ENCODE peak calls at places on chromosomes 5 and 9, in ten cellular contexts. P is naive thymus-derived CD8-positive, alpha-beta T cell; B is posterior vena cava; I is AG20443; C is ACHN; V is NCI-H460; M is AG09319; J is head of caudate nucleus; N is iPS-NIHi11; Q is hepatocyte. O is an unnamed sample.

GRCh38 chr9:114396558-114397218 is 8.9 kb upstream of the AKNA start:
- DNase-seq in P (no peak), B (no peak), I (peak; percentile 60), C (peak; percentile 35), V (peak; percentile 88), M (peak; percentile 94), J (peak; percentile 48), N (no peak), Q (peak; percentile 76), O (no peak)

GRCh38 chr5:14443665-14444064 is 137.9 kb upstream of the OTULINL start:
- DNase-seq in P (no peak), B (no peak), I (no peak), C (no peak), V (no peak), M (no peak), J (no peak), N (no peak), Q (no peak), O (no peak)

GRCh38 chr5:1787472-1788047 is 12.1 kb downstream of the MRPL36 start:
- DNase-seq in P (no peak), B (peak; percentile 60), I (no peak), C (no peak), V (no peak), M (no peak), J (no peak), N (no peak), Q (no peak), O (no peak)

GRCh38 chr5:178284095-178284675 is 51.6 kb upstream of the PHYKPL start:
- DNase-seq in P (no peak), B (no peak), I (no peak), C (peak; percentile 29), V (no peak), M (no peak), J (no peak), N (no peak), Q (no peak), O (no peak)

GRCh38 chr5:81233080-81233634 is at the start of gene CKMT2:
- DNase-seq in P (no peak), B (peak; percentile 92), I (peak; percentile 79), C (no peak), V (no peak), M (no peak), J (peak; percentile 73), N (peak; percentile 92), Q (peak; percentile 81), O (no peak)

GRCh38 chr9:26975728-26976707 is 19.8 kb downstream of the IFT74 start:
- DNase-seq in P (no peak), B (no peak), I (peak; percentile 48), C (peak; percentile 71), V (peak; percentile 56), M (no peak), J (peak; percentile 52), N (no peak), Q (peak; percentile 85), O (no peak)

GRCh38 chr5:15798006-15798405 is 298.0 kb downstream of the FBXL7 start:
- DNase-seq in P (no peak), B (no peak), I (no peak), C (no peak), V (no peak), M (no peak), J (no peak), N (no peak), Q (no peak), O (peak; percentile 40)

GRCh38 chr5:129593525-129593924 is 133.4 kb downstream of the ADAMTS19 start:
- DNase-seq in P (no peak), B (no peak), I (no peak), C (no peak), V (no peak), M (no peak), J (no peak), N (no peak), Q (no peak), O (no peak)

GRCh38 chr9:86676426-86676825 is 270.9 kb downstream of the GAS1 start:
- DNase-seq in P (no peak), B (no peak), I (no peak), C (no peak), V (no peak), M (no peak), J (no peak), N (no peak), Q (no peak), O (no peak)

GRCh38 chr5:16461782-16462181 is 3.8 kb downstream of the ZNF622 start:
- DNase-seq in P (no peak), B (no peak), I (peak; percentile 69), C (peak; percentile 63), V (no peak), M (peak; percentile 49), J (no peak), N (no peak), Q (no peak), O (no peak)

GRCh38 chr9:818958-819357 is 22.5 kb upstream of the DMRT1 start:
- DNase-seq in P (no peak), B (no peak), I (no peak), C (no peak), V (no peak), M (no peak), J (no peak), N (no peak), Q (no peak), O (no peak)

GRCh38 chr5:51201024-51201423 is 182.2 kb upstream of the ISL1 start:
- DNase-seq in P (no peak), B (no peak), I (no peak), C (no peak), V (no peak), M (no peak), J (no peak), N (no peak), Q (no peak), O (no peak)

GRCh38 chr5:179914032-179914755 is 6.5 kb upstream of the TBC1D9B start:
- DNase-seq in P (no peak), B (peak; percentile 24), I (peak; percentile 73), C (no peak), V (peak; percentile 48), M (no peak), J (no peak), N (no peak), Q (no peak), O (no peak)

GRCh38 chr5:126358525-126358924 is 64.7 kb upstream of the GRAMD2B start:
- DNase-seq in P (no peak), B (no peak), I (peak; percentile 24), C (no peak), V (no peak), M (no peak), J (no peak), N (no peak), Q (no peak), O (no peak)

GRCh38 chr9:92179286-92180002 is 64.2 kb upstream of the SPTLC1 start:
- DNase-seq in P (no peak), B (no peak), I (no peak), C (no peak), V (no peak), M (no peak), J (no peak), N (no peak), Q (no peak), O (no peak)

GRCh38 chr5:23208959-23209431 is 298.4 kb upstream of the PRDM9 start:
- DNase-seq in P (no peak), B (no peak), I (peak; percentile 7), C (peak; percentile 68), V (peak; percentile 41), M (no peak), J (peak; percentile 58), N (peak; percentile 72), Q (peak; percentile 86), O (no peak)

GRCh38 chr5:178126556-178126955 is 4.3 kb upstream of the RMND5B start:
- DNase-seq in P (no peak), B (no peak), I (no peak), C (no peak), V (no peak), M (no peak), J (no peak), N (peak; percentile 43), Q (no peak), O (no peak)

GRCh38 chr5:135457424-135458071 is 5.4 kb upstream of the TIFAB start:
- DNase-seq in P (peak; percentile 22), B (peak; percentile 87), I (peak; percentile 77), C (peak; percentile 50), V (peak; percentile 65), M (no peak), J (peak; percentile 83), N (peak; percentile 86), Q (peak; percentile 77), O (no peak)

GRCh38 chr5:1732238-1732880 is 67.3 kb downstream of the MRPL36 start:
- DNase-seq in P (no peak), B (peak; percentile 50), I (no peak), C (no peak), V (no peak), M (no peak), J (peak; percentile 39), N (no peak), Q (no peak), O (no peak)

GRCh38 chr9:115548826-115549225 is 430.9 kb upstream of the TNC start:
- DNase-seq in P (no peak), B (no peak), I (no peak), C (no peak), V (no peak), M (no peak), J (no peak), N (no peak), Q (no peak), O (no peak)

GRCh38 chr9:34665109-34665380 is 2.6 kb upstream of the CCL27 start:
- DNase-seq in P (no peak), B (no peak), I (no peak), C (no peak), V (no peak), M (no peak), J (no peak), N (no peak), Q (no peak), O (no peak)

GRCh38 chr9:77183581-77183980 is 6.2 kb downstream of the VPS13A start:
- DNase-seq in P (no peak), B (no peak), I (no peak), C (no peak), V (no peak), M (no peak), J (no peak), N (no peak), Q (no peak), O (no peak)

GRCh38 chr9:91443994-91444392 is 20.4 kb upstream of the NFIL3 start:
- DNase-seq in P (no peak), B (no peak), I (no peak), C (no peak), V (no peak), M (no peak), J (no peak), N (no peak), Q (no peak), O (no peak)

GRCh38 chr9:134066923-134067851 is 639 bp downstream of the BRD3 start:
- DNase-seq in P (peak; percentile 33), B (peak; percentile 81), I (peak; percentile 60), C (peak; percentile 48), V (no peak), M (no peak), J (peak; percentile 72), N (peak; percentile 79), Q (peak; percentile 68), O (no peak)

GRCh38 chr9:105979359-105979758 is 285.0 kb downstream of the TMEM38B start:
- DNase-seq in P (no peak), B (no peak), I (no peak), C (no peak), V (no peak), M (no peak), J (no peak), N (no peak), Q (no peak), O (no peak)

GRCh38 chr5:80825780-80826460 is 134.2 kb upstream of the RASGRF2 start:
- DNase-seq in P (no peak), B (no peak), I (no peak), C (no peak), V (no peak), M (no peak), J (no peak), N (no peak), Q (no peak), O (no peak)

GRCh38 chr9:97848582-97849237 is 4.3 kb upstream of the FOXE1 start:
- DNase-seq in P (no peak), B (peak; percentile 90), I (no peak), C (no peak), V (no peak), M (no peak), J (no peak), N (no peak), Q (no peak), O (no peak)

GRCh38 chr5:14184082-14184481 is 40.9 kb downstream of the TRIO start:
- DNase-seq in P (no peak), B (no peak), I (no peak), C (no peak), V (no peak), M (no peak), J (no peak), N (no peak), Q (no peak), O (no peak)